ENCODE peak calls at places on chromosomes 3 and 15, in six cellular contexts. D, U, L, F, Y and M are unnamed samples.

GRCh38 chr15:70023064-70023768 is 74.5 kb downstream of the TLE3 start:
- DNase-seq in D (peak), U (no peak), L (no peak), F (peak), Y (peak), M (no peak)

GRCh38 chr3:125150525-125151436 is 61.8 kb downstream of the SLC12A8 start:
- DNase-seq in D (peak), U (peak), L (peak), F (peak), Y (no peak), M (peak)

GRCh38 chr15:62734706-62735105 is 307.8 kb upstream of the TPM1 start:
- DNase-seq in D (no peak), U (peak), L (no peak), F (no peak), Y (no peak), M (no peak)

GRCh38 chr3:126982522-126983175 is at the start of gene PLXNA1:
- DNase-seq in D (peak), U (peak), L (peak), F (peak), Y (peak), M (peak)

GRCh38 chr3:17607905-17608304 is 134.5 kb downstream of the TBC1D5 start:
- DNase-seq in D (no peak), U (no peak), L (no peak), F (no peak), Y (no peak), M (no peak)

GRCh38 chr3:128794067-128794768 is 68.2 kb downstream of the RAB7A start:
- DNase-seq in D (peak), U (no peak), L (no peak), F (peak), Y (no peak), M (no peak)

GRCh38 chr3:36840453-36840921 is 76.1 kb upstream of the DCLK3 start:
- DNase-seq in D (no peak), U (no peak), L (no peak), F (no peak), Y (no peak), M (no peak)

GRCh38 chr3:121418182-121418581 is 127.6 kb downstream of the POLQ start:
- DNase-seq in D (no peak), U (no peak), L (no peak), F (no peak), Y (no peak), M (no peak)

GRCh38 chr3:33317963-33318708 is 40.9 kb downstream of the FBXL2 start:
- DNase-seq in D (no peak), U (no peak), L (peak), F (no peak), Y (no peak), M (no peak)

GRCh38 chr3:141277451-141277850 is 45.8 kb downstream of the PXYLP1 start:
- DNase-seq in D (no peak), U (no peak), L (no peak), F (no peak), Y (no peak), M (no peak)

GRCh38 chr15:77057072-77057471 is 13.8 kb downstream of the TSPAN3 start:
- DNase-seq in D (no peak), U (no peak), L (no peak), F (no peak), Y (no peak), M (no peak)

GRCh38 chr15:34879112-34879511 is 83.8 kb upstream of the ACTC1 start:
- DNase-seq in D (no peak), U (no peak), L (no peak), F (peak), Y (no peak), M (no peak)

GRCh38 chr15:48109856-48110531 is 10.8 kb upstream of the SLC24A5 start:
- DNase-seq in D (no peak), U (peak), L (no peak), F (no peak), Y (no peak), M (no peak)

GRCh38 chr15:48109212-48109611 is 11.6 kb upstream of the SLC24A5 start:
- DNase-seq in D (no peak), U (no peak), L (no peak), F (no peak), Y (no peak), M (no peak)

DNA sequence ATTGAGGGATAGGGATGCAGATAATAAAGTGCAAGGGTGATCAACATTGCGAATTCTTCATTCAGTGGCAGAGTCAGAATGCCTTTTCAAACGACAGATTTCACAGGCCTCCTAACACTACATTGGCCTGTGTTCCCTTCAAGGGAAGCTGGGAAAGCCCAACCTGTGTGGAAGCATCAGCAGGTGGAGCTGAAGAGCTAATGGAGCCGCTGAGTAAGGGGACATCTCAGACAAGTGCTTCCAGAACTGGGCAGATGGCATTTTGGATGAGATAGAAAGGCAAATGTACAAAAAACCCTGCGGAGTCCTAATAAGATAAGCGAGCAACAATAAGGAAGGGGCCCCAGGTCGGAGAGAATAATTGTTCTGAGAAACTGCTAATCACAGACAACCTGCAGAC is 8.5 kb upstream of the SLC24A5 start:
- DNase-seq in D (peak), U (peak), L (peak), F (no peak), Y (no peak), M (peak)
- TF ChIP-seq CTCF in D (peak), U (no peak), L (peak), F (no peak), Y (peak), M (peak)

GRCh38 chr15:72861511-72861910 is 78.0 kb upstream of the ADPGK start:
- DNase-seq in D (no peak), U (no peak), L (no peak), F (no peak), Y (no peak), M (peak)

GRCh38 chr15:72865486-72865885 is 81.9 kb upstream of the ADPGK start:
- DNase-seq in D (no peak), U (no peak), L (no peak), F (no peak), Y (no peak), M (no peak)

GRCh38 chr15:72866866-72867616 is 83.5 kb upstream of the ADPGK start:
- DNase-seq in D (no peak), U (no peak), L (no peak), F (no peak), Y (no peak), M (no peak)

GRCh38 chr15:72864681-72865080 is 81.1 kb upstream of the ADPGK start:
- DNase-seq in D (no peak), U (no peak), L (no peak), F (no peak), Y (no peak), M (peak)

GRCh38 chr15:72866086-72866646 is 82.6 kb upstream of the ADPGK start:
- DNase-seq in D (no peak), U (no peak), L (no peak), F (no peak), Y (no peak), M (no peak)
- TF ChIP-seq SP1 in D (no peak), U (no peak), L (no peak), F (no peak), Y (no peak), M (no peak)

GRCh38 chr3:30135190-30135589 is 471.2 kb upstream of the TGFBR2 start:
- DNase-seq in D (no peak), U (no peak), L (no peak), F (no peak), Y (no peak), M (no peak)
- TF ChIP-seq CTCF in D (no peak), U (no peak), L (peak), F (no peak), Y (no peak), M (peak)

GRCh38 chr3:160001154-160001760 is 12.6 kb downstream of the IL12A start:
- DNase-seq in D (no peak), U (no peak), L (no peak), F (no peak), Y (no peak), M (no peak)
- TF ChIP-seq SP1 in D (no peak), U (no peak), L (no peak), F (no peak), Y (no peak), M (no peak)

GRCh38 chr3:156378871-156379270 is 176.0 kb downstream of the SSR3 start:
- DNase-seq in D (no peak), U (no peak), L (no peak), F (no peak), Y (no peak), M (no peak)

GRCh38 chr3:156383433-156384025 is 171.4 kb downstream of the SSR3 start:
- DNase-seq in D (no peak), U (no peak), L (no peak), F (no peak), Y (no peak), M (no peak)

GRCh38 chr3:156381253-156381652 is 173.7 kb downstream of the SSR3 start:
- DNase-seq in D (no peak), U (no peak), L (no peak), F (no peak), Y (no peak), M (no peak)

GRCh38 chr3:156379327-156379726 is 175.6 kb downstream of the SSR3 start:
- DNase-seq in D (no peak), U (no peak), L (no peak), F (no peak), Y (no peak), M (no peak)

GRCh38 chr3:156382458-156383346 is 172.2 kb downstream of the SSR3 start:
- DNase-seq in D (peak), U (peak), L (peak), F (peak), Y (no peak), M (peak)
- TF ChIP-seq CTCF in D (peak), U (peak), L (peak), F (peak), Y (peak), M (peak)

DNA sequence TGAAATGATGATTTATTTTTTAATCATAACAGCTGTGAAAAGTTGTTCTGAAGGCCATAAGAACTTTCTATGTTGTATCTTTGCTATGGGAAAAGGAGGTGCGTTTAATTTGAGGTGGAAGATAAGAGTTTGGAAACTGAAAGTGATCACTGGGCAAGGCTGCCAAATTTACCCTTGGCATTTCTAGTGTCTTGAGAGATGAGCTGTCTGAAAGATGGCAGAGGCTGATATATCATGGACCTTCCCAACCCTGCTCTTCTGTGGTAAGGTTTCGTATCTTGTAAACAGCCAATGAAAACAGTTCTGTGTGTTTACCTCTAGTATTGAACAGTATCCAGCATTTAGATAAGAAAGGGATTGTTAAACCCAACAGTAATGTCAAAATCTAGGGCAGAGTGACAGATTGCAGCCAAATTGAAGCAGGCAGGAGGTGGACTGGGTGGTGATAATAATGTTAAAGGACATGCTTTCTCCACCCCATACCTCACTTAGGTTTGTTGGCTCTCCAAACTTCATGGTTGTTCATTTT is 15.8 kb upstream of the NFKBIZ start:
- DNase-seq in D (no peak), U (no peak), L (no peak), F (no peak), Y (no peak), M (no peak)
- TF ChIP-seq SP1 in D (no peak), U (no peak), L (no peak), F (no peak), Y (no peak), M (no peak)

DNA sequence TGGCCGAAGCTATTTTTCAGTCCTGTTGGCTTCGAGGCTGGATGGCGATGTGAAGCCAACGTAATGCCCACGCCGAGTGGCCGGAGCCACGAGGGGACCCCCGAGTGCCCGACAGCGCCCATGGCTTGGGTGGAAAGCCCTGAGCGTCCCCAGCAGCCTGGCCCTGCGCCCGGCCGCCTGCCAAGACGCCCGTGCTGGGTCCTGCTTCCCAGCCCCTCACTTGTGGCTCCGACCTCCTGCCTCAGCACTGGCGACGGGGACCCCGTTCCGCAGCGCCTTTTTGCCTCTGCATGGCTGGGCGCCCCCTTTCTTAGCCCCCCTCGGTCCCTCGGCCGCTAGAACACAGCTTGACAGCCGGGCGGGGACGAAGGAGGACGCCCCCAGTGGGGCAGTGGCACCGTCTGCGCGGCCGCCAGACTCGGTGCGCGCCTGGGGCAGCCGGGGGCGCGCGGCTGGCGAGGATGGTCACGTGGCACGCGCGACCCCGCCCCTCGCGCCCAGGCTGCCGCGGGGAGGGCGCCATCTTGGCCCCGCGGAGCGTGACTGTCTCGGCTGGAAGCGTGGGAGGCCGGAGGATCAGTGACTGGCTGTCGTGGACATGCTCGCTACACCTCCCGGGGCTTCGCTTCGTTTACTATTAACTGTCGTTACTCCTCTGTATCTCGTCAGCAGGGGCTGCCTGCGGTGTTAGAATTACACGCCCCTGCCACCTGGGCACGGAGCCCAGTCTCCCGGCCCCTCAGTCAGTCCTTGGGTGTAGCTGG is 626 bp upstream of the GPR176 start:
- DNase-seq in D (no peak), U (peak), L (peak), F (peak), Y (peak), M (peak)
- TF ChIP-seq CTCF in D (no peak), U (no peak), L (peak), F (no peak), Y (peak), M (peak)

DNA sequence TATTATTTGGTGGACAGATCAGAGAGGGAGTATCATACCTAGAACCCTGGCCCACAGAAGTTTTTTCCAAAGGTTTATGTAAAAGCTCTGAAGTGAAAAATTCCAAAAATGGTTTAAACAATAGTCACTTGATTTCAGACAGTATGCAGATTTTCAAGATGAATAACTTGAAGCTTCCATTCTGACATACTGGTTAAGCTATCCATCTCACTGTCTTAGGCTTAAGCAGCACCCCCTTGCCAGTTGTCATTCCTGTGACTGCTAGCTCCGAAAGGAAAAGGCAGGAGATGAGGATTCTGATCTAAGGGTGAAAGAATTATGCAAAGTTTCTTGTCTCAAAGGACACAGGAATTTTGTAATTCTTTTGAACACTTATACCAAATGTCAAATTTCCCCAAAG is 337.5 kb upstream of the THBS1 start:
- DNase-seq in D (no peak), U (no peak), L (no peak), F (no peak), Y (no peak), M (no peak)
- TF ChIP-seq SP1 in D (no peak), U (no peak), L (no peak), F (no peak), Y (no peak), M (no peak)